ENCODE peak calls at places on chromosomes 7 and 10, in five cellular contexts. Q is NCI-H1105 treated with DMSO at 0.1 percent for 48 hours, O is NCI-H1048, Z is EL, X is midbrain. S is an unnamed sample.

GRCh38 chr7:12229046-12229445 is 18.0 kb downstream of the TMEM106B start:
- DNase-seq in Z (peak), X (no peak), Q (no peak), O (no peak), S (no peak)

GRCh38 chr10:47025540-47026300 is 114.5 kb downstream of the PTPN20 start:
- DNase-seq in X (no peak), Z (peak), Q (no peak), O (no peak), S (peak)

GRCh38 chr7:157250605-157251228 is 86.1 kb upstream of the DNAJB6 start:
- DNase-seq in X (peak), Q (peak), O (no peak), Z (peak), S (no peak)

GRCh38 chr10:21675157-21675796 is 141.2 kb downstream of the MLLT10 start:
- DNase-seq in Z (peak), Q (no peak), X (peak), O (no peak), S (no peak)

GRCh38 chr10:94496010-94496409 is 49.6 kb upstream of the HELLS start:
- DNase-seq in Z (peak), Q (no peak), X (no peak), O (no peak), S (no peak)

GRCh38 chr10:79585870-79586527 is 24.7 kb upstream of the SFTPA1 start:
- DNase-seq in O (no peak), Z (no peak), Q (no peak), X (no peak), S (no peak)

GRCh38 chr10:32943395-32943794 is 14.6 kb downstream of the ITGB1 start:
- DNase-seq in X (no peak), Q (no peak), O (no peak), Z (no peak), S (no peak)

GRCh38 chr10:104300736-104301292 is 31.8 kb downstream of the GSTO2 start:
- DNase-seq in X (no peak), O (no peak), Z (peak), Q (peak), S (no peak)

GRCh38 chr7:70215491-70215890 is 617.2 kb downstream of the AUTS2 start:
- DNase-seq in O (no peak), X (no peak), Q (no peak), Z (no peak), S (no peak)

GRCh38 chr10:29795856-29796255 is 161.1 kb upstream of the SVIL start:
- DNase-seq in Q (no peak), O (no peak), Z (peak), X (no peak), S (no peak)

GRCh38 chr10:71128311-71129010 is 83.9 kb upstream of the UNC5B start:
- DNase-seq in Z (no peak), Q (no peak), X (no peak), O (no peak), S (no peak)

GRCh38 chr10:57049096-57049495 is 688.0 kb upstream of the ZWINT start:
- DNase-seq in X (no peak), O (no peak), Z (no peak), Q (no peak), S (no peak)

GRCh38 chr10:3111626-3112220 is 44.4 kb downstream of the PFKP start:
- DNase-seq in O (no peak), Z (no peak), X (peak), Q (no peak), S (no peak)

S was measured in activated B cell treated with CpG ODN at 0.5 μM for 24 hours.